ENCODE peak calls at places on chromosome 1, in eight cellular contexts. O is neural progenitor cell, K is hepatocyte, G is HCT116, S is GM23248, R is OCI-LY7, E is GM23338, P is PC-3. W is an unnamed sample.

GRCh38 chr1:87136607-87137341 is 191.9 kb upstream of the LMO4 start:
- DNase-seq in O (no peak), K (no peak), G (no peak), S (no peak), R (no peak), E (no peak), P (no peak), W (no peak)

GRCh38 chr1:232922475-232922874 is 27.9 kb upstream of the NTPCR start:
- DNase-seq in O (no peak), K (no peak), G (no peak), S (peak; percentile 85), R (no peak), E (no peak), P (no peak), W (no peak)

GRCh38 chr1:27536767-27537166 is 46.8 kb upstream of the WASF2 start:
- DNase-seq in O (peak; percentile 79), K (peak; percentile 80), G (no peak), S (peak; percentile 93), R (no peak), E (peak; percentile 76), P (no peak), W (no peak)

GRCh38 chr1:201636581-201636980 is 97.7 kb downstream of the NAV1 start:
- DNase-seq in O (no peak), K (no peak), G (no peak), S (peak; percentile 79), R (no peak), E (no peak), P (no peak), W (no peak)

GRCh38 chr1:225655509-225656258 is 2.8 kb upstream of the ENAH start:
- DNase-seq in O (peak; percentile 4), K (peak; percentile 79), G (peak; percentile 88), S (peak; percentile 96), R (peak; percentile 52), E (peak; percentile 53), P (peak; percentile 96), W (peak; percentile 43)

GRCh38 chr1:182677393-182678098 is 6.8 kb downstream of the RGS8 start:
- DNase-seq in O (peak; percentile 23), K (no peak), G (no peak), S (no peak), R (peak; percentile 91), E (no peak), P (no peak), W (peak; percentile 71)

GRCh38 chr1:31938184-31938975 is at the start of gene PTP4A2:
- DNase-seq in O (peak; percentile 97), K (peak; percentile 97), G (peak; percentile 96), S (peak; percentile 96), R (peak; percentile 94), E (peak; percentile 98), P (peak; percentile 95), W (peak; percentile 95)

GRCh38 chr1:241610056-241610815 is 29.9 kb downstream of the CHML start:
- DNase-seq in O (peak; percentile 57), K (peak; percentile 27), G (no peak), S (no peak), R (no peak), E (no peak), P (peak; percentile 55), W (no peak)

GRCh38 chr1:187336769-187337168 is 508.0 kb downstream of the PLA2G4A start:
- DNase-seq in O (no peak), K (no peak), G (no peak), S (no peak), R (no peak), E (no peak), P (no peak), W (no peak)

GRCh38 chr1:94433866-94434265 is 15.7 kb downstream of the ABCD3 start:
- DNase-seq in O (no peak), K (no peak), G (no peak), S (no peak), R (no peak), E (no peak), P (no peak), W (no peak)

GRCh38 chr1:68015369-68015768 is 35.1 kb downstream of the DIRAS3 start:
- DNase-seq in O (no peak), K (no peak), G (no peak), S (peak; percentile 34), R (no peak), E (no peak), P (no peak), W (no peak)

GRCh38 chr1:28602536-28603439 is 10.7 kb downstream of the RAB42 start:
- DNase-seq in O (peak; percentile 80), K (peak; percentile 81), G (no peak), S (peak; percentile 88), R (peak; percentile 68), E (peak; percentile 90), P (peak; percentile 86), W (peak; percentile 61)

GRCh38 chr1:70072239-70072751 is 133.1 kb downstream of the LRRC40 start:
- DNase-seq in O (peak; percentile 64), K (no peak), G (no peak), S (peak; percentile 71), R (no peak), E (no peak), P (no peak), W (no peak)

GRCh38 chr1:212674872-212675271 is 24.8 kb downstream of the BATF3 start:
- DNase-seq in O (no peak), K (no peak), G (no peak), S (no peak), R (no peak), E (no peak), P (no peak), W (no peak)

GRCh38 chr1:192609110-192610079 is 26.6 kb upstream of the RGS13 start:
- DNase-seq in O (no peak), K (no peak), G (no peak), S (no peak), R (peak; percentile 93), E (no peak), P (no peak), W (peak; percentile 95)

GRCh38 chr1:9321480-9321849 is 28.8 kb downstream of the SPSB1 start:
- DNase-seq in O (no peak), K (peak; percentile 68), G (no peak), S (peak; percentile 93), R (no peak), E (no peak), P (no peak), W (no peak)

GRCh38 chr1:202046227-202046626 is 35.8 kb downstream of the ELF3 start:
- DNase-seq in O (no peak), K (peak; percentile 64), G (no peak), S (no peak), R (no peak), E (no peak), P (peak; percentile 84), W (no peak)

GRCh38 chr1:3213730-3214129 is 144.7 kb downstream of the PRDM16 start:
- DNase-seq in O (no peak), K (peak; percentile 37), G (no peak), S (no peak), R (no peak), E (no peak), P (no peak), W (no peak)

GRCh38 chr1:14826731-14827326 is 228.3 kb downstream of the KAZN start:
- DNase-seq in O (no peak), K (no peak), G (no peak), S (no peak), R (no peak), E (peak; percentile 30), P (no peak), W (no peak)

GRCh38 chr1:74772945-74773344 is 40.0 kb downstream of the TYW3 start:
- DNase-seq in O (no peak), K (no peak), G (no peak), S (no peak), R (no peak), E (no peak), P (no peak), W (no peak)

DNA sequence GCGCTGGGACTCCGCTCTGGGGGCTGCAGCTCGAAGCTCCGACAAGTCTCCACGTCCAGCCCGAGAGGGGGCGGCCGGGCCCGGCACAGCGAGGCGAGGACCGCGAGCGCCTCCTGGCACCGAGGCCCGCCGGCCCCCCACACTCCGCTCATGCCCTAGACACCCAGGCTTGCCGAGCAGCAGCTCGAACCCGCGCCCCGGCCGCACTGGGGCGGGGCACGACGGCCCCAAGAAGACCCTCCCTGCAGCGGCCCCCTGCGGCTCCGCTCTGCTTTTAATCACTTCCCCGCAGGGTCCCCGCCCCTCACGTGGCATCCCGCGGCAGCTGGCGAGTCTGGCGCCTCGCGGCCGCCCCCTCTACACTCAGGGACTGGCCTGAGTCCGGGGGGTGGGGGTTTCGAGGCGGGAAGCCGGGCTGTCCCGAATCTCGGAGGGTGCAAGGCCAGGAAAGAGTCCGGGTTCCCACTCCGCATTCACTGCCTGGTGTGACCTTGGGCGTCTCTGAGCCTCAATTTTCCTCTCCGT is at the start of gene SYT6:
- DNase-seq in O (peak; percentile 57), K (peak; percentile 31), G (no peak), S (peak; percentile 5), R (no peak), E (peak; percentile 42), P (no peak), W (no peak)
- H3K4me3 ChIP-seq in O (peak within 1 kb of the TSS; percentile 97), K (peak within 1 kb of the TSS; percentile 49), G (no peak within 1 kb of the TSS), S (peak within 1 kb of the TSS; percentile 29), R (no peak within 1 kb of the TSS), E (peak within 1 kb of the TSS; percentile 94), P (peak within 1 kb of the TSS; percentile 65), W (no peak within 1 kb of the TSS)

GRCh38 chr1:62175568-62176179 is 19.0 kb upstream of the L1TD1 start:
- DNase-seq in O (peak; percentile 70), K (peak; percentile 73), G (peak; percentile 26), S (peak; percentile 71), R (peak; percentile 44), E (peak; percentile 83), P (peak; percentile 77), W (peak; percentile 46)
- TF ChIP-seq EZH2phosphoT487 in O (no peak), K (no peak), G (no peak), S (no peak), R (no peak), E (no peak), P (no peak), W (no peak)

DNA sequence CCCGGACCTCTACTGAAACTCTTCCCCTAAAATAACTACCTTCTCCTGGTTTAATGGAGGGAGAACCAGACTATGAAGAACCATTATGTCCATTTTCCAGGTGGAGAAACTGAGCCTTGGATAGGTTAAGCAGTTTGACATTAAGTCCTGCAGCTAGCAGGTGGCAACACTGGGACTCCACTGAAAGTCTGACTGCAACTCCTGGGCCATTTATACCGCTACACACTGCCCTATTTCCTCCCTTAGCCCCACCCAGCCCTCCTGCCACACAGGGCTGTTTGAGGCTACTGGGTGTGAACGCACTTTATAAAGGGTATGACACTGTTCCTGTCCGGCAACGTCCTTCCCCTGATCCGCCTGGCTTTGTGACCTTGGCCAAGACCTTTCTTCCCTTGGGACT is 511 bp upstream of the INPP5B start:
- DNase-seq in O (no peak), K (no peak), G (no peak), S (no peak), R (peak; percentile 67), E (no peak), P (no peak), W (peak; percentile 40)
- H3K27ac ChIP-seq in O (no peak overlapping the region), K (peak overlapping the region; percentile 97), G (peak overlapping the region; percentile 56), S (peak overlapping the region; percentile 97), R (peak overlapping the region; percentile 38), E (no peak overlapping the region), P (no peak overlapping the region), W (peak overlapping the region; percentile 3)

GRCh38 chr1:154865442-154866256 is 4.4 kb downstream of the KCNN3 start:
- DNase-seq in O (no peak), K (no peak), G (no peak), S (no peak), R (peak; percentile 80), E (no peak), P (no peak), W (no peak)
- H3K4me3 ChIP-seq in O (no peak overlapping the region), K (no peak overlapping the region), G (no peak overlapping the region), S (no peak overlapping the region), R (peak overlapping the region; percentile 59), E (no peak overlapping the region), P (no peak overlapping the region), W (no peak overlapping the region)

W was measured in MM.1S.